ENCODE peak calls at places on chromosomes 7 and 10, in five cellular contexts. N is right atrium auricular region, R is body of pancreas, I is small intestine, O is psoas muscle. M is an unnamed sample.

GRCh38 chr10:28679941-28680752 is 2.8 kb downstream of the BAMBI start:
- DNase-seq in N (no peak), R (no peak), I (no peak), O (no peak), M (no peak)

GRCh38 chr10:105258036-105258673 is 617.1 kb downstream of the SORCS3 start:
- DNase-seq in N (no peak), R (no peak), I (no peak), O (no peak), M (no peak)

GRCh38 chr7:4657640-4658417 is 24.3 kb upstream of the FOXK1 start:
- DNase-seq in N (no peak), R (no peak), I (no peak), O (no peak), M (no peak)

GRCh38 chr7:84337386-84337785 is 142.8 kb upstream of the SEMA3A start:
- DNase-seq in N (no peak), R (no peak), I (no peak), O (no peak), M (no peak)

GRCh38 chr10:10914129-10914528 is 103.5 kb upstream of the CELF2 start:
- DNase-seq in N (no peak), R (no peak), I (no peak), O (no peak), M (no peak)

GRCh38 chr7:69598081-69598486 is at the start of gene AUTS2:
- DNase-seq in N (peak; percentile 89), R (peak; percentile 90), I (peak; percentile 35), O (peak; percentile 89), M (peak; percentile 28)

GRCh38 chr10:31152421-31153133 is 120.9 kb upstream of the ZNF438 start:
- DNase-seq in N (no peak), R (no peak), I (no peak), O (no peak), M (no peak)

GRCh38 chr7:12800501-12800900 is 113.1 kb downstream of the ARL4A start:
- DNase-seq in N (no peak), R (no peak), I (no peak), O (no peak), M (no peak)

GRCh38 chr10:133157662-133158436 is 2.2 kb upstream of the KNDC1 start:
- DNase-seq in N (no peak), R (no peak), I (no peak), O (no peak), M (no peak)

GRCh38 chr10:32400961-32401360 is 45.0 kb upstream of the CCDC7 start:
- DNase-seq in N (no peak), R (no peak), I (no peak), O (no peak), M (no peak)

GRCh38 chr10:92662852-92663251 is 26.9 kb upstream of the HHEX start:
- DNase-seq in N (no peak), R (no peak), I (no peak), O (no peak), M (no peak)

GRCh38 chr7:149774237-149775175 is 1.1 kb upstream of the ZNF467 start:
- DNase-seq in N (no peak), R (peak; percentile 27), I (peak; percentile 49), O (no peak), M (no peak)

GRCh38 chr10:79142064-79142491 is 73.3 kb downstream of the ZMIZ1 start:
- DNase-seq in N (peak; percentile 90), R (no peak), I (no peak), O (peak; percentile 63), M (no peak)

GRCh38 chr7:143992677-143993076 is 7.4 kb upstream of the OR6B1 start:
- DNase-seq in N (no peak), R (no peak), I (no peak), O (no peak), M (no peak)

GRCh38 chr7:17369686-17370426 is 71.4 kb downstream of the AHR start:
- DNase-seq in N (no peak), R (peak; percentile 64), I (peak; percentile 66), O (no peak), M (no peak)

GRCh38 chr10:110461088-110461487 is 36.6 kb upstream of the DUSP5 start:
- DNase-seq in N (no peak), R (no peak), I (no peak), O (no peak), M (no peak)

GRCh38 chr10:13627459-13628310 is 40.9 kb downstream of the PRPF18 start:
- DNase-seq in N (no peak), R (no peak), I (peak; percentile 22), O (no peak), M (no peak)

GRCh38 chr7:137146996-137147720 is 196.4 kb downstream of the PTN start:
- DNase-seq in N (no peak), R (no peak), I (no peak), O (no peak), M (no peak)

GRCh38 chr10:133103311-133103910 is 15.7 kb downstream of the ADGRA1 start:
- DNase-seq in N (no peak), R (no peak), I (no peak), O (no peak), M (no peak)

GRCh38 chr7:114658188-114658587 is 243.6 kb downstream of the FOXP2 start:
- DNase-seq in N (no peak), R (no peak), I (no peak), O (no peak), M (no peak)

GRCh38 chr7:77800158-77800557 is 1.6 kb downstream of the PHTF2 start:
- DNase-seq in N (no peak), R (no peak), I (no peak), O (no peak), M (no peak)

GRCh38 chr10:64191304-64191703 is 670.1 kb downstream of the REEP3 start:
- DNase-seq in N (no peak), R (no peak), I (no peak), O (no peak), M (no peak)

GRCh38 chr7:155355176-155355575 is 57.5 kb downstream of the INSIG1 start:
- DNase-seq in N (no peak), R (no peak), I (no peak), O (no peak), M (no peak)

GRCh38 chr10:75019360-75019759 is 92.1 kb upstream of the SAMD8 start:
- DNase-seq in N (no peak), R (no peak), I (peak; percentile 13), O (no peak), M (no peak)

GRCh38 chr7:158758563-158759244 is 54.1 kb upstream of the NCAPG2 start:
- DNase-seq in N (no peak), R (no peak), I (no peak), O (no peak), M (no peak)

GRCh38 chr7:80771523-80771922 is 133.1 kb downstream of the CD36 start:
- DNase-seq in N (no peak), R (no peak), I (no peak), O (no peak), M (no peak)

GRCh38 chr7:143499246-143499645 is 21.6 kb downstream of the TAS2R41 start:
- DNase-seq in N (no peak), R (peak; percentile 23), I (peak; percentile 43), O (no peak), M (no peak)

GRCh38 chr7:41035788-41036187 is 667.1 kb downstream of the INHBA start:
- DNase-seq in N (no peak), R (no peak), I (no peak), O (no peak), M (no peak)

GRCh38 chr10:93473161-93473560 is 9.0 kb downstream of the MYOF start:
- DNase-seq in N (no peak), R (no peak), I (no peak), O (no peak), M (no peak)

GRCh38 chr7:142513221-142513955 is 235.9 kb upstream of the PRSS1 start:
- DNase-seq in N (no peak), R (no peak), I (no peak), O (no peak), M (no peak)

GRCh38 chr7:141709749-141710148 is 1.6 kb downstream of the WEE2 start:
- DNase-seq in N (no peak), R (no peak), I (peak; percentile 22), O (no peak), M (no peak)

GRCh38 chr7:133047321-133047720 is 34.6 kb downstream of the CHCHD3 start:
- DNase-seq in N (no peak), R (no peak), I (no peak), O (no peak), M (no peak)

DNA sequence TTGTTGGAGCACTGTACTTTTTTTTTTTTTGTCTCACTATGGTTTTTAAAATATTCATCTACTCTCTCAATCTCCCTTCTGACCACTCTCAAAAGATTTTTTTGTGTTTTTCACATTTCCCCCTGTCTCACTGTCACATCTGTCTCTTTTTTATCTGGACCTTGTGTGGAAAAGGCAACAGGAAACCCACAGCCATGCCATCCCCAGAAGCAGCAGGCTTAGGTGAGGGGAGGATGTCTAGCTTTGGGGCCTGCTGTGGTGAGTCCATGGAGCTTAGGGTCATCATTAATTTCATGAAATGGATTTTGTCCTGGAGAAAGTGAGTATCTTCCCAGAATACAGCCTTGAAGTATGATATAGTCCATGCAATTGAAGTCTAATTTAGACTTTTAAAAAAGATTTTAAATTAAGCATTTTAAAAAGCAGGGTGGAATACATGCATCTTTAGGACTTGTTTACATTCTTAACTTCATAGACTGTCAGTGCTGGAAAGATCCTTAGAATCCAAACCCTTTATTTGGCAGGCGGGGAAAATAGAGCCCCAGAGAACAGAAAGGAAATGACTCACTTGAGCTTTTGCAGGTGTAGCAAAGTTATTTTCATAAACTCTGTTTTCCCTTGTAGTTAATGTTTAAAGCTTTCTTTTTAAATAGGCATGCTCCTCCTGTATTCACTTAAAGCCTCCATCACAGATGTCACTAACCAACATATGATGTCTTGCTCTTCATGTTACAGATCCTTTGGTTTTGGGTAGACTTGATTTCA is 25.1 kb downstream of the MINDY4 start:
- DNase-seq in N (no peak), R (no peak), I (no peak), O (no peak), M (no peak)
- H3K27ac ChIP-seq in N (peak overlapping the region; percentile 61), R (no peak overlapping the region), I (peak overlapping the region; percentile 65), O (no peak overlapping the region), M (no peak overlapping the region)

DNA sequence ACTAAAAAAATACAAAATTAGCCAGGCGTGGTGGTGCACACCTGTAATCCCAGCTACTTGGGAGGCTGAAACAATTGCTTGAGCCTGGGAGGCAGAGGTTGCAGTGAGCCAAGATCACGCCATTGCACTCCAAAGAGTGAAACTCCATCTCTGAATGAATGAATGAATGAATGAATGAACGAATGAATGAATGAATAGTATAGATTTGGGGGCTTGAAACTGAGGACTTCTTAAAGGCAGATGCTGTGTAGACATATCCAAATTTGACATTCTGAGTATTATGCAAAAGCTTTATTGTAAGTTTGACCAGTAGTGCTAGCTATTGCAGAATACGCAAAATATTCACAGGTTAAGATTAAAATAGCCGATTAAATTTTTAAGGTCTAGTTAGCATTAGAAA is 30.8 kb upstream of the ST7 start:
- DNase-seq in N (no peak), R (no peak), I (no peak), O (no peak), M (no peak)
- H3K4me3 ChIP-seq in N (no peak overlapping the region), R (no peak overlapping the region), I (no peak overlapping the region), O (no peak overlapping the region), M (no peak overlapping the region)

DNA sequence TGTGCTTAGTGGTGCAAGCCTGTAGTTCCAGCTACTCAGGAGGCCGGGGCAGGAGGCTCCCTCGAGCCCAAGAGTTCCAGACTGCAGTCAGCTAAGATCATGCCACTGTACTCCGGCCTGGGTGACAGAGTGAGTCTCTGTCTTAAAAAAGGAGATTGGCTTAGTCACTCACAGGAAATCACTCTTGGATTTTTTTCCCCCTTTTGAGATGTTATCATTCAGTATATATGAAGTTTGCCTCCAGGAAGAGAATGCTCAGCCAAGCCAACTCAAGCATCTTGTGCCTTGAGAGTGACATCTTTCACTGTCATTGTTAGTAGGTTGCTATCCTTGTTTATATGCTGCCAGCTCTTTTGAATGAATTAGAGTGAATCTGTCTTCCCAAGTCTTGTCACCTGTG is 28.0 kb downstream of the NIPSNAP2 start:
- DNase-seq in N (no peak), R (no peak), I (no peak), O (no peak), M (no peak)
- H3K4me1 ChIP-seq in N (no peaks in the 10 kb centered on the region), R (no peaks in the 10 kb centered on the region), I (no peaks in the 10 kb centered on the region), O (no peaks in the 10 kb centered on the region), M (no peaks in the 10 kb centered on the region)

GRCh38 chr10:125595911-125596310 is 87.1 kb downstream of the TEX36 start:
- DNase-seq in N (no peak), R (no peak), I (no peak), O (no peak), M (no peak)
- H3K27ac ChIP-seq in N (no peak overlapping the region), R (no peak overlapping the region), I (no peak overlapping the region), O (no peak overlapping the region), M (no peak overlapping the region)